ENCODE peak calls at places on chromosomes 16 and 17, in five cellular contexts. F, P, R, N and T are unnamed samples.

GRCh38 chr17:74742978-74743545 is 5.4 kb upstream of the NHERF1 start:
- DNase-seq in F (no peak), P (no peak), R (no peak), N (no peak), T (no peak)

GRCh38 chr16:75621170-75621477 is 2.0 kb downstream of the ADAT1 start:
- DNase-seq in F (no peak), P (peak), R (no peak), N (no peak), T (no peak)

GRCh38 chr16:58684001-58684353 is 593 bp downstream of the SLC38A7 start:
- DNase-seq in F (no peak), P (peak), R (no peak), N (no peak), T (no peak)

GRCh38 chr17:79393358-79394038 is 217.4 kb downstream of the RBFOX3 start:
- DNase-seq in F (peak), P (peak), R (peak), N (no peak), T (no peak)

GRCh38 chr17:4703330-4703691 is 626 bp downstream of the PELP1 start:
- DNase-seq in F (no peak), P (no peak), R (no peak), N (no peak), T (no peak)

GRCh38 chr17:60524463-60525346 is 1.3 kb downstream of the APPBP2 start:
- DNase-seq in F (no peak), P (peak), R (no peak), N (no peak), T (peak)

GRCh38 chr17:73760186-73760758 is 116.0 kb upstream of the SDK2 start:
- DNase-seq in F (no peak), P (no peak), R (no peak), N (no peak), T (no peak)

GRCh38 chr16:12113581-12114375 is 137.2 kb downstream of the SNX29 start:
- DNase-seq in F (no peak), P (no peak), R (no peak), N (no peak), T (no peak)

GRCh38 chr16:80824623-80825364 is 20.4 kb upstream of the CDYL2 start:
- DNase-seq in F (no peak), P (peak), R (no peak), N (no peak), T (peak)

GRCh38 chr16:31134625-31135534 is 647 bp downstream of the PRSS8 start:
- DNase-seq in F (peak), P (no peak), R (no peak), N (no peak), T (no peak)

GRCh38 chr17:59547131-59547915 is 18.1 kb upstream of the DHX40 start:
- DNase-seq in F (no peak), P (peak), R (no peak), N (no peak), T (no peak)

GRCh38 chr17:62653002-62653830 is 25.7 kb downstream of the MRC2 start:
- DNase-seq in F (peak), P (peak), R (peak), N (peak), T (no peak)

GRCh38 chr16:24975428-24975889 is 39.7 kb downstream of the ARHGAP17 start:
- DNase-seq in F (no peak), P (peak), R (no peak), N (no peak), T (no peak)

GRCh38 chr17:3556239-3556904 is 1.2 kb downstream of the TRPV3 start:
- DNase-seq in F (no peak), P (no peak), R (no peak), N (no peak), T (no peak)

GRCh38 chr17:59853168-59853918 is 39.4 kb downstream of the TUBD1 start:
- DNase-seq in F (peak), P (peak), R (no peak), N (no peak), T (peak)

GRCh38 chr16:66910175-66910940 is 8.3 kb downstream of the CDH16 start:
- DNase-seq in F (no peak), P (no peak), R (no peak), N (no peak), T (no peak)

GRCh38 chr16:68885321-68885720 is 42.0 kb downstream of the TANGO6 start:
- DNase-seq in F (no peak), P (no peak), R (no peak), N (no peak), T (no peak)

GRCh38 chr17:28394717-28395116 is 11.3 kb downstream of the SLC46A1 start:
- DNase-seq in F (no peak), P (peak), R (no peak), N (no peak), T (no peak)

GRCh38 chr17:50165867-50166517 is at the start of gene SGCA:
- DNase-seq in F (no peak), P (peak), R (no peak), N (no peak), T (no peak)

GRCh38 chr17:50167371-50167770 is 1.6 kb downstream of the SGCA start:
- DNase-seq in F (no peak), P (no peak), R (no peak), N (no peak), T (no peak)

GRCh38 chr17:50165066-50165465 is 739 bp upstream of the SGCA start:
- DNase-seq in F (no peak), P (no peak), R (no peak), N (no peak), T (no peak)

GRCh38 chr17:50165466-50165865 is 339 bp upstream of the SGCA start:
- DNase-seq in F (no peak), P (no peak), R (no peak), N (no peak), T (no peak)

DNA sequence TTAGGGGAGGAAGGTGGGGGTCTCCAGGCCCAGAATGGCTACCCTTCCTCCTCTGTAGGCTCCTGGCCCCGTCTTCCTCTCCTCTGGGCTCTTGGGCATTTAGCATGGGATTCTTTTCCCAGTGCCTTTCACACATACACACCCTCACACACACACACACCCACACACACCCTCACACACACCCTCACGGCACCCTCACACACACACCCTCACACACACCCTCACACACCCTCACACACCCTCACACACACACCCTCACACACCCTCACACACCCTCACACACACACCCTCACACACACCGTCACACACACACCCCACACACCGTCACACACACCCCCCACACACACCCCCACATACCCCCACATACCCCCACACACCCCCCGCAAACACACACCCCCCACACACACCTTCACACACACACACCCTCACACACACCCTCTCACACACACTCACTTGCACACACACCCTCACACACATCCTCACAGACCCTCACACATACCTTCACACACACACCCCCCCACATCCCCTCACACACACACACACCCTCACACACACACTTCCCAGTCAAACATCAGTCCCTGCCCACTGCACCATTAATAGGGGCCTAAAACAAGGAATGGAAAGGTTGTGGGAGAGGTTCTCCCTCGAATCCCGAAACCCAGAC is 845 bp downstream of the SGCA start:
- DNase-seq in F (no peak), P (no peak), R (no peak), N (no peak), T (no peak)
- TF ChIP-seq CTCF in F (no peak), P (no peak), R (no peak), N (no peak), T (no peak)

DNA sequence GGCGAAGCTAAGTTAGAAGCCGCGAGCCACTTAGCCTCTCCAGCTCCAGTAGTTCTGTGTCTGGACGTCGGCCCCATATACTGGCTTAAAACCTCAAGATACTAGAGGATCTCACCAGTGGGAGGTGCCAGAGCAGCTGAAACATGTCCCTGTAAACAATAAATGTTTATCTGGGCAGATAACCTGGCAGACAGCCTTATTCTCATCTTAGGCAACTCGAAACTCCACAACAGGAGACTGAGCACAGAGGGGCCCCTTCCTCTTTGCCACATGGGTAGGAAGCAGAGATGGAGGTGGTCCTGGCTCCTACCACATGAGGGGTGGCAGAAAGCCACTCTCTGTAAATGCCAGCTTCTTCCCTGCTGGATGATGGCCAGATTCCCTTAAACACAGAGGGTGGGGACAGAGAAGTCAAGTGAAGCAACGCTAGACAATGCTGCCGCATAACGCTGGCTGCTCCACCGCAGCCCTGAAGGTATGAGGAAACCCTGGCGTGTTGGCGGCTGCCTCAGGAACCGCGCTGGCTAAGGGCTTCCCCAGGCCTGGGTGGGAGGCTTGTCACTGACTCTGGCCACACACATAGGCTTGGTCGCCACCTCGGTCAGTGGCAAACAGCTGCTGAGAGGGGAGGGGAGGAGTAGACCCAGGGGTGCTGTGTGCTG is 67.9 kb downstream of the HIC1 start:
- DNase-seq in F (no peak), P (peak), R (peak), N (peak), T (peak)
- H3K4me3 ChIP-seq in F (no peak), P (peak), R (no peak), N (peak), T (peak)

GRCh38 chr17:47844230-47844629 is 3.2 kb upstream of the SCRN2 start:
- DNase-seq in F (no peak), P (peak), R (no peak), N (no peak), T (peak)
- TF ChIP-seq CTCF in F (no peak), P (no peak), R (no peak), N (no peak), T (no peak)

GRCh38 chr17:42548070-42548837 is 4.5 kb upstream of the HSD17B1 start:
- DNase-seq in F (peak), P (no peak), R (peak), N (no peak), T (no peak)

GRCh38 chr17:42547001-42547461 is 5.7 kb upstream of the HSD17B1 start:
- DNase-seq in F (no peak), P (no peak), R (no peak), N (no peak), T (no peak)

GRCh38 chr17:42553161-42553818 is 567 bp downstream of the HSD17B1 start:
- DNase-seq in F (no peak), P (no peak), R (no peak), N (no peak), T (no peak)

GRCh38 chr17:42547698-42548069 is 5.0 kb upstream of the HSD17B1 start:
- DNase-seq in F (peak), P (no peak), R (no peak), N (no peak), T (no peak)

GRCh38 chr17:42548993-42549755 is 3.5 kb upstream of the HSD17B1 start:
- DNase-seq in F (no peak), P (no peak), R (no peak), N (no peak), T (no peak)
- H3K4me3 ChIP-seq in F (no peak), P (no peak), R (no peak), N (no peak), T (no peak)

GRCh38 chr16:53213542-53213941 is 158.8 kb downstream of the CHD9 start:
- DNase-seq in F (no peak), P (no peak), R (no peak), N (no peak), T (no peak)

GRCh38 chr16:53212899-53213235 is 158.1 kb downstream of the CHD9 start:
- DNase-seq in F (no peak), P (no peak), R (no peak), N (no peak), T (no peak)

GRCh38 chr16:53211253-53211652 is 156.5 kb downstream of the CHD9 start:
- DNase-seq in F (no peak), P (no peak), R (no peak), N (no peak), T (no peak)

GRCh38 chr16:53209489-53209888 is 154.7 kb downstream of the CHD9 start:
- DNase-seq in F (no peak), P (no peak), R (no peak), N (no peak), T (no peak)

DNA sequence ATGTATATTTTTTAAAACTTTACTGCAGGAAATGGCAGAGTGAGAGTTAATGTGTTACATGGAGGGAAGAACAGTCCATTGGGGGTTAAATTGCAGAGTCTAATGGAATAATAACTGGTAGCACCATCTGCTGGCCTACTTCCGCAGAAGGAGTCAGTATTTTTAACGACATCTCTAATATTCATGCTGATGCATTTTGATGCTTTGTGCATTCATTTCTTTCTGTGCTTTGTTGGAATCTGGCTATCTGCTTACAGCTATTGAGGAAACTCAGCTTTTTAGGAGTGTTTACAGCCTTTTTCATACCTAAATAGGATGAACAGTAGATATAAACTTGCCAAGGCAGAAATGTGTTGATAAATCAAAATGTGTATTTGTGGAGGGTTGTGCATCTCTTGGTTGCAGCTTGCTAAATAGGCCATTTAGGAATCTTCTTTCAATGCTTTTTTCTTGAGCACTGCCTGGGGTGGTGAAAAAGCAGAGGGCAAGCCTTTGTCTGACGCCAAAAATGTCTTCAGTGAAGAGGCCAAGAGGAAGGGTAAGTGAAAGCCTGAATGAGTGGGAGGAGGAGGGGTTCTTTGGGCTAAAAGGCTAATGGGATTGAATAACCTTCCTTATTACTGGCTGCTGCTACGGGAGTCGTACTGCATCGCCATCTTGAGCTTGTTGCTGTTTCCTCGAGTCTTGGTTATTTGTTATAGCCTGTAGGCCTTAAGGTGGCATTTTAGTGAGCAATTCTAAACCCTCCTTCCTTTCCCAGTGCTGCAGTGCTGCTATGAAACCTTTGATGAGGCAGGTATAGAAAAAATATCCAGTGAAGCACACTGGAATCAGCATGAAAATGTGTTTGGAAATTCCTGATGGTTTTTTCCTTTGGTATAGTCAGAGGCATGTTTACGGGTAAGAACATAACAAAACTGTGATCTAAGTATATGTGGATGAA is 153.3 kb downstream of the CHD9 start:
- DNase-seq in F (no peak), P (peak), R (peak), N (no peak), T (peak)
- TF ChIP-seq CTCF in F (peak), P (peak), R (peak), N (peak), T (peak)

DNA sequence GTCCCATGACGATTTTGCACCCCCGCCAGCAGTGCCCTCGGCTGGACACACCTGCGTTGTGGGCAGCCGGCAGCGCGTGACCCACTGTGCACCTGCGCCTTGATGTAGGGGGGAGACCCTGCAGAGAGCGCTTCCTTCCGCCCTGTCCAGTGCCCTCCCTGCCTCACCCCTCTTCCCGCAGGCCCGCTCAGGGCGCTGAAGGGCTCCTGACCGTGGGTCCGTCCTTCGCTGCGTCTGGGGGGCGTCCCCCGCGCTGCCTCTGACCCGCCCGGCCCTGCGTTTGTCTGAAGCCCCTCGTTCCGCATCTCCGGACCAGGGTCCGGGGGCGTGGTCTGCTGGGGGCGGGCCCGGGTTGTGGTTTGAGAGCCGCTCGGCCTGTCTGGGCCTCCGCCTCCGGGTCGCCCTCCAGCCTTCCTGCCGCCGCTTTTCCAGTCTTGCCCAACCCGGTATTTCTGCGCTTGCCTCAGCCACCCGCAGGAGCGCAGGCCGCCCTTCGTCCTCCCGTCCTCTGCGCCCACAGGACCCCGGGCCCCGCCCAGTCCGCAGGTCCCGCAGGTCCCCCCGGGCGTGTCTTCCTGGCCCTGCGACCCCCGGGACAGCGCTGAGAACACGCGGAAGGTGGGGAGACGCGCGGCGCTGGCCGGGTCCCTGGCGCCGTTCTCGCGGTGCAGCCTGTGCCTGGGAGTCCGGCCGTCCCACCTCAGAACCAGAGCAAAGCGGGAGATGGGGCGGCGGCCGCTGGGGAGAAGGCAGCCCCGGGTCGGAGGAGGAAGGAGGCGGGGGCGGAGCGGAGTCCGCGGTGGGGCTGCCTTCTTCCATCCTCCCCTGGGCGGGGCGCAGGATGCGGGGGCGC is 4.0 kb upstream of the IL17C start:
- DNase-seq in F (no peak), P (peak), R (no peak), N (peak), T (no peak)
- H3K4me3 ChIP-seq in F (no peak), P (peak), R (peak), N (peak), T (no peak)

GRCh38 chr17:57121308-57122042 is 36.4 kb downstream of the AKAP1 start:
- DNase-seq in F (peak), P (peak), R (no peak), N (no peak), T (peak)
- TF ChIP-seq CTCF in F (no peak), P (peak), R (peak), N (peak), T (peak)